ENCODE peak calls at places on chromosomes 1 and 21, in ten cellular contexts. D is left cardiac atrium; T is thoracic aorta; Q is activated T-helper 17 cell treated with anti-CD3 and anti-CD28 coated beads, Interleukin-2, amount 50 U/mL, for 72 hours; N is natural killer cell; B is K562; Z is right cardiac atrium; K is lower lobe of right lung; R is upper lobe of left lung; Y is left lung. H is an unnamed sample.

GRCh38 chr1:205348559-205349477 is 7.9 kb downstream of the KLHDC8A start:
- ATAC-seq in D (peak), T (no peak), Q (no peak), N (no peak), B (no peak), Z (no peak), K (no peak), R (no peak), Y (no peak), H (peak)

GRCh38 chr1:98546319-98546718 is 115.2 kb upstream of the SNX7 start:
- ATAC-seq in D (no peak), T (no peak), Q (no peak), N (no peak), B (no peak), Z (no peak), K (no peak), R (no peak), Y (no peak), H (no peak)

GRCh38 chr1:158654570-158654969 is 31.9 kb downstream of the SPTA1 start:
- ATAC-seq in D (no peak), T (no peak), Q (no peak), N (no peak), B (peak), Z (no peak), K (no peak), R (no peak), Y (no peak), H (no peak)

GRCh38 chr1:150764617-150765090 is 924 bp downstream of the CTSS start:
- ATAC-seq in D (no peak), T (no peak), Q (peak), N (peak), B (peak), Z (no peak), K (peak), R (peak), Y (peak), H (peak)

GRCh38 chr21:31991356-31992331 is 118.8 kb downstream of the HUNK start:
- ATAC-seq in D (no peak), T (no peak), Q (no peak), N (no peak), B (peak), Z (no peak), K (no peak), R (no peak), Y (no peak), H (no peak)

GRCh38 chr1:222399197-222399596 is 148.7 kb downstream of the HHIPL2 start:
- ATAC-seq in D (no peak), T (no peak), Q (no peak), N (no peak), B (no peak), Z (no peak), K (no peak), R (no peak), Y (no peak), H (no peak)

GRCh38 chr1:43510621-43511020 is 20.1 kb upstream of the PTPRF start:
- ATAC-seq in D (no peak), T (no peak), Q (no peak), N (no peak), B (no peak), Z (no peak), K (no peak), R (no peak), Y (no peak), H (no peak)

GRCh38 chr1:235532350-235532749 is 28.1 kb upstream of the B3GALNT2 start:
- ATAC-seq in D (no peak), T (no peak), Q (no peak), N (no peak), B (no peak), Z (no peak), K (no peak), R (no peak), Y (no peak), H (peak)

GRCh38 chr1:107499139-107499744 is 358.4 kb downstream of the NTNG1 start:
- ATAC-seq in D (no peak), T (no peak), Q (peak), N (no peak), B (no peak), Z (no peak), K (no peak), R (no peak), Y (no peak), H (no peak)

GRCh38 chr1:28482138-28482537 is 23.7 kb upstream of the RCC1 start:
- ATAC-seq in D (no peak), T (no peak), Q (no peak), N (no peak), B (no peak), Z (no peak), K (no peak), R (no peak), Y (no peak), H (peak)

GRCh38 chr1:151444791-151445177 is 14.5 kb downstream of the POGZ start:
- ATAC-seq in D (no peak), T (no peak), Q (no peak), N (no peak), B (no peak), Z (no peak), K (no peak), R (no peak), Y (peak), H (no peak)

GRCh38 chr1:27682351-27682944 is 10.5 kb upstream of the IFI6 start:
- ATAC-seq in D (no peak), T (no peak), Q (no peak), N (no peak), B (no peak), Z (no peak), K (no peak), R (no peak), Y (no peak), H (no peak)

GRCh38 chr1:197788741-197789476 is 13.6 kb upstream of the DENND1B start:
- ATAC-seq in D (no peak), T (no peak), Q (no peak), N (no peak), B (no peak), Z (no peak), K (peak), R (peak), Y (no peak), H (no peak)

GRCh38 chr1:230976825-230977747 is 1.6 kb downstream of the TTC13 start:
- ATAC-seq in D (no peak), T (no peak), Q (no peak), N (peak), B (no peak), Z (no peak), K (no peak), R (no peak), Y (no peak), H (no peak)

GRCh38 chr1:67489643-67490042 is 59.4 kb upstream of the SERBP1 start:
- ATAC-seq in D (peak), T (no peak), Q (peak), N (no peak), B (peak), Z (peak), K (peak), R (peak), Y (peak), H (peak)

GRCh38 chr1:228358764-228359612 is 47.6 kb downstream of the TRIM11 start:
- ATAC-seq in D (peak), T (no peak), Q (peak), N (no peak), B (peak), Z (peak), K (no peak), R (no peak), Y (no peak), H (no peak)

GRCh38 chr1:189847613-189848012 is 630.1 kb downstream of the BRINP3 start:
- ATAC-seq in D (no peak), T (no peak), Q (no peak), N (no peak), B (no peak), Z (no peak), K (no peak), R (no peak), Y (no peak), H (no peak)

GRCh38 chr1:115364776-115365155 is 26.7 kb upstream of the NGF start:
- ATAC-seq in D (peak), T (no peak), Q (no peak), N (no peak), B (no peak), Z (peak), K (no peak), R (no peak), Y (peak), H (no peak)

GRCh38 chr21:38990424-38990794 is 184.7 kb downstream of the ETS2 start:
- ATAC-seq in D (no peak), T (no peak), Q (no peak), N (no peak), B (no peak), Z (no peak), K (peak), R (no peak), Y (peak), H (peak)

GRCh38 chr1:115732307-115732706 is 36.2 kb downstream of the CASQ2 start:
- ATAC-seq in D (no peak), T (no peak), Q (no peak), N (no peak), B (no peak), Z (peak), K (peak), R (no peak), Y (peak), H (no peak)

GRCh38 chr1:11701551-11701961 is 10.0 kb downstream of the DRAXIN start:
- ATAC-seq in D (peak), T (no peak), Q (no peak), N (no peak), B (no peak), Z (peak), K (no peak), R (no peak), Y (peak), H (no peak)

GRCh38 chr1:222373831-222374603 is 173.9 kb downstream of the HHIPL2 start:
- ATAC-seq in D (no peak), T (no peak), Q (no peak), N (no peak), B (no peak), Z (no peak), K (no peak), R (no peak), Y (no peak), H (no peak)

GRCh38 chr1:99745061-99745460 is 21.4 kb downstream of the FRRS1 start:
- ATAC-seq in D (no peak), T (no peak), Q (no peak), N (no peak), B (peak), Z (no peak), K (no peak), R (no peak), Y (no peak), H (no peak)

GRCh38 chr1:19759740-19760089 is 40.0 kb downstream of the TMCO4 start:
- ATAC-seq in D (no peak), T (no peak), Q (no peak), N (no peak), B (no peak), Z (no peak), K (no peak), R (no peak), Y (no peak), H (no peak)

GRCh38 chr21:45248893-45249381 is 38.8 kb downstream of the POFUT2 start:
- ATAC-seq in D (peak), T (no peak), Q (no peak), N (no peak), B (peak), Z (peak), K (no peak), R (no peak), Y (peak), H (no peak)

GRCh38 chr1:34549199-34549598 is 205.6 kb upstream of the GJB5 start:
- ATAC-seq in D (no peak), T (no peak), Q (no peak), N (no peak), B (peak), Z (no peak), K (no peak), R (peak), Y (peak), H (no peak)

GRCh38 chr1:3598051-3598471 is 13.2 kb downstream of the MEGF6 start:
- ATAC-seq in D (peak), T (no peak), Q (no peak), N (no peak), B (peak), Z (peak), K (peak), R (no peak), Y (peak), H (no peak)

GRCh38 chr1:54867717-54868057 is 19.3 kb downstream of the DHCR24 start:
- ATAC-seq in D (no peak), T (no peak), Q (no peak), N (no peak), B (no peak), Z (no peak), K (no peak), R (no peak), Y (no peak), H (no peak)

GRCh38 chr1:21524220-21524619 is 15.0 kb downstream of the ALPL start:
- ATAC-seq in D (no peak), T (no peak), Q (no peak), N (no peak), B (no peak), Z (no peak), K (no peak), R (no peak), Y (no peak), H (no peak)

GRCh38 chr1:223831755-223832636 is 13.8 kb downstream of the TP53BP2 start:
- ATAC-seq in D (peak), T (no peak), Q (peak), N (peak), B (no peak), Z (peak), K (peak), R (no peak), Y (peak), H (peak)

GRCh38 chr1:182200025-182200814 is 138.7 kb upstream of the ZNF648 start:
- ATAC-seq in D (peak), T (no peak), Q (no peak), N (no peak), B (peak), Z (no peak), K (peak), R (no peak), Y (peak), H (no peak)

H was measured in esophagus mucosa.